ENCODE peak calls at places on chromosomes 11 and 22, in five cellular contexts. One of them, this sample, is unnamed.

GRCh38 chr11:14577835-14578529 is 57.8 kb upstream of the PSMA1 start:
- DNase-seq in head of caudate nucleus: no peak
- DNase-seq in nucleus accumbens: no peak
- DNase-seq in T-helper 2 cell: no peak
- DNase-seq in NCI-H460: no peak
- DNase-seq in this sample: no peak

GRCh38 chr22:45844949-45845613 is 131.9 kb downstream of the WNT7B start:
- DNase-seq in head of caudate nucleus: no peak
- DNase-seq in T-helper 2 cell: no peak
- DNase-seq in NCI-H460: no peak
- DNase-seq in nucleus accumbens: no peak
- DNase-seq in this sample: no peak

GRCh38 chr11:81658722-81659121 is 1074.9 kb downstream of the FAM181B start:
- DNase-seq in head of caudate nucleus: no peak
- DNase-seq in nucleus accumbens: no peak
- DNase-seq in NCI-H460: no peak
- DNase-seq in T-helper 2 cell: no peak
- DNase-seq in this sample: peak; percentile 17

GRCh38 chr11:126832387-126832786 is 168.2 kb downstream of the KIRREL3 start:
- DNase-seq in NCI-H460: no peak
- DNase-seq in head of caudate nucleus: no peak
- DNase-seq in T-helper 2 cell: no peak
- DNase-seq in nucleus accumbens: no peak
- DNase-seq in this sample: no peak

GRCh38 chr11:103920449-103920848 is 116.0 kb upstream of the DDI1 start:
- DNase-seq in nucleus accumbens: no peak
- DNase-seq in NCI-H460: no peak
- DNase-seq in head of caudate nucleus: no peak
- DNase-seq in T-helper 2 cell: no peak
- DNase-seq in this sample: no peak

GRCh38 chr11:64760759-64761417 is 1.1 kb upstream of the PYGM start:
- DNase-seq in head of caudate nucleus: no peak
- DNase-seq in T-helper 2 cell: no peak
- DNase-seq in nucleus accumbens: no peak
- DNase-seq in NCI-H460: no peak
- DNase-seq in this sample: no peak

GRCh38 chr11:831132-831864 is 1.5 kb upstream of the CD151 start:
- DNase-seq in NCI-H460: no peak
- DNase-seq in nucleus accumbens: no peak
- DNase-seq in T-helper 2 cell: no peak
- DNase-seq in head of caudate nucleus: no peak
- DNase-seq in this sample: no peak

GRCh38 chr22:44729391-44730012 is 22.9 kb upstream of the ARHGAP8 start:
- DNase-seq in nucleus accumbens: peak; percentile 54
- DNase-seq in T-helper 2 cell: no peak
- DNase-seq in NCI-H460: no peak
- DNase-seq in head of caudate nucleus: peak; percentile 86
- DNase-seq in this sample: peak; percentile 86

GRCh38 chr11:87097582-87097981 is 59.8 kb downstream of the TMEM135 start:
- DNase-seq in nucleus accumbens: no peak
- DNase-seq in T-helper 2 cell: no peak
- DNase-seq in head of caudate nucleus: peak; percentile 20
- DNase-seq in NCI-H460: peak; percentile 38
- DNase-seq in this sample: peak; percentile 58

GRCh38 chr11:45919806-45920530 is 2.3 kb upstream of the PEX16 start:
- DNase-seq in T-helper 2 cell: no peak
- DNase-seq in head of caudate nucleus: no peak
- DNase-seq in NCI-H460: no peak
- DNase-seq in nucleus accumbens: no peak
- DNase-seq in this sample: no peak

GRCh38 chr11:33000181-33000580 is 15.5 kb upstream of the DEPDC7 start:
- DNase-seq in nucleus accumbens: no peak
- DNase-seq in NCI-H460: no peak
- DNase-seq in T-helper 2 cell: no peak
- DNase-seq in head of caudate nucleus: no peak
- DNase-seq in this sample: peak; percentile 90

GRCh38 chr11:102313225-102313940 is 3.9 kb upstream of the BIRC3 start:
- DNase-seq in nucleus accumbens: no peak
- DNase-seq in head of caudate nucleus: no peak
- DNase-seq in T-helper 2 cell: no peak
- DNase-seq in NCI-H460: no peak
- DNase-seq in this sample: no peak

GRCh38 chr11:2139691-2140337 is 625 bp upstream of the IGF2 start:
- DNase-seq in head of caudate nucleus: no peak
- DNase-seq in NCI-H460: no peak
- DNase-seq in T-helper 2 cell: no peak
- DNase-seq in nucleus accumbens: no peak
- DNase-seq in this sample: peak; percentile 48

GRCh38 chr11:67698247-67698646 is 23.8 kb upstream of the ALDH3B2 start:
- DNase-seq in head of caudate nucleus: no peak
- DNase-seq in NCI-H460: no peak
- DNase-seq in T-helper 2 cell: no peak
- DNase-seq in nucleus accumbens: no peak
- DNase-seq in this sample: no peak

GRCh38 chr22:26658671-26659478 is 1.5 kb downstream of the MIAT start:
- DNase-seq in nucleus accumbens: peak; percentile 32
- DNase-seq in NCI-H460: peak; percentile 78
- DNase-seq in T-helper 2 cell: peak; percentile 48
- DNase-seq in head of caudate nucleus: peak; percentile 78
- DNase-seq in this sample: no peak

GRCh38 chr11:64762916-64763803 is 3.4 kb upstream of the PYGM start:
- DNase-seq in NCI-H460: no peak
- DNase-seq in nucleus accumbens: no peak
- DNase-seq in T-helper 2 cell: no peak
- DNase-seq in head of caudate nucleus: peak; percentile 62
- DNase-seq in this sample: peak; percentile 68

GRCh38 chr22:37248251-37248650 is 4.2 kb upstream of the RAC2 start:
- DNase-seq in T-helper 2 cell: no peak
- DNase-seq in head of caudate nucleus: no peak
- DNase-seq in NCI-H460: no peak
- DNase-seq in nucleus accumbens: no peak
- DNase-seq in this sample: no peak

GRCh38 chr11:63767415-63768231 is 952 bp downstream of the ZFTA start:
- DNase-seq in head of caudate nucleus: peak; percentile 68
- DNase-seq in NCI-H460: no peak
- DNase-seq in T-helper 2 cell: peak; percentile 29
- DNase-seq in nucleus accumbens: no peak
- DNase-seq in this sample: peak; percentile 76

GRCh38 chr11:70176940-70177689 is 26.0 kb upstream of the FADD start:
- DNase-seq in head of caudate nucleus: no peak
- DNase-seq in T-helper 2 cell: peak; percentile 50
- DNase-seq in nucleus accumbens: no peak
- DNase-seq in NCI-H460: peak; percentile 25
- DNase-seq in this sample: no peak

GRCh38 chr11:33801821-33802413 is 27.6 kb upstream of the FBXO3 start:
- DNase-seq in T-helper 2 cell: no peak
- DNase-seq in nucleus accumbens: no peak
- DNase-seq in NCI-H460: no peak
- DNase-seq in head of caudate nucleus: no peak
- DNase-seq in this sample: no peak

GRCh38 chr11:70857885-70858284 is 394.5 kb downstream of the SHANK2 start:
- DNase-seq in NCI-H460: no peak
- DNase-seq in nucleus accumbens: no peak
- DNase-seq in head of caudate nucleus: no peak
- DNase-seq in T-helper 2 cell: no peak
- DNase-seq in this sample: no peak

GRCh38 chr11:92880391-92880790 is 89.1 kb upstream of the MTNR1B start:
- DNase-seq in head of caudate nucleus: no peak
- DNase-seq in nucleus accumbens: no peak
- DNase-seq in NCI-H460: no peak
- DNase-seq in T-helper 2 cell: no peak
- DNase-seq in this sample: no peak